ENCODE peak calls at places on chromosomes 6 and 20, in eight cellular contexts. A is IMR-90; O is LoVo; J is activated effector memory CD4-positive, alpha-beta T cell treated with Interleukin-2 at 50 U/mL for 16 hours; Y is hepatic stellate cell; H is NCI-H1436; U is GM20000; X is activated naive CD8-positive, alpha-beta T cell treated with anti-CD3 and anti-CD28 coated beads for 36 hours. D is an unnamed sample.
A peak's percentile ranks its signal among the peaks of the same experiment; 100 is the strongest.

GRCh38 chr6:122696853-122697252 is 82.7 kb upstream of the FABP7 start:
- DNase-seq in H (no peak), J (no peak), U (no peak), Y (no peak), X (no peak), A (peak; percentile 71), O (no peak), D (peak; percentile 15)

GRCh38 chr20:59636791-59637370 is 32.5 kb downstream of the PHACTR3 start:
- DNase-seq in J (no peak), A (no peak), Y (no peak), X (no peak), O (no peak), U (no peak), H (no peak), D (no peak)

GRCh38 chr6:13923527-13924145 is 1.1 kb upstream of the RNF182 start:
- DNase-seq in J (no peak), X (no peak), U (peak; percentile 16), H (no peak), O (no peak), A (peak; percentile 65), Y (peak; percentile 40), D (no peak)

GRCh38 chr6:42369568-42369967 is 82.2 kb downstream of the TRERF1 start:
- DNase-seq in A (no peak), H (no peak), Y (no peak), J (no peak), X (no peak), O (peak; percentile 27), U (peak; percentile 31), D (peak; percentile 33)

GRCh38 chr20:11919571-11919970 is 1.9 kb downstream of the BTBD3 start:
- DNase-seq in X (no peak), Y (no peak), A (no peak), O (no peak), H (no peak), U (no peak), J (no peak), D (no peak)

GRCh38 chr6:53805016-53805415 is 10.2 kb downstream of the LRRC1 start:
- DNase-seq in U (no peak), X (no peak), H (no peak), J (no peak), A (no peak), Y (no peak), O (no peak), D (no peak)

GRCh38 chr6:109008951-109009760 is 85.5 kb downstream of the SESN1 start:
- DNase-seq in H (peak; percentile 84), U (peak; percentile 87), X (peak; percentile 94), A (peak; percentile 82), O (peak; percentile 92), Y (peak; percentile 77), J (peak; percentile 89), D (peak; percentile 94)

GRCh38 chr6:8860671-8861070 is 425.3 kb upstream of the SLC35B3 start:
- DNase-seq in Y (no peak), U (no peak), J (no peak), O (no peak), A (no peak), H (no peak), X (no peak), D (no peak)

GRCh38 chr6:137892271-137892708 is 25.2 kb downstream of the TNFAIP3 start:
- DNase-seq in U (no peak), H (no peak), O (no peak), X (no peak), A (peak; percentile 87), J (no peak), Y (peak; percentile 53), D (no peak)

GRCh38 chr6:170076466-170077165 is 214.3 kb downstream of the DLL1 start:
- DNase-seq in U (no peak), O (no peak), Y (no peak), J (no peak), A (no peak), H (no peak), X (no peak), D (no peak)

GRCh38 chr6:39347201-39347600 is 24.7 kb upstream of the KCNK16 start:
- DNase-seq in J (no peak), X (no peak), U (no peak), A (no peak), O (no peak), Y (no peak), H (no peak), D (no peak)

GRCh38 chr20:33995053-33995816 is 1.5 kb downstream of the RALY start:
- DNase-seq in U (no peak), J (no peak), Y (peak; percentile 19), X (no peak), O (no peak), H (no peak), A (no peak), D (peak; percentile 45)

GRCh38 chr6:128743974-128744765 is 138.8 kb upstream of the LAMA2 start:
- DNase-seq in X (no peak), H (no peak), Y (no peak), J (no peak), A (no peak), O (no peak), U (no peak), D (no peak)

GRCh38 chr6:37303891-37304503 is 46.1 kb upstream of the TMEM217 start:
- DNase-seq in H (no peak), O (no peak), U (peak; percentile 38), J (no peak), A (peak; percentile 60), Y (peak; percentile 53), X (no peak), D (peak; percentile 35)

GRCh38 chr6:4888841-4889240 is 112.6 kb downstream of the CDYL start:
- DNase-seq in H (no peak), J (no peak), U (no peak), A (no peak), Y (no peak), X (no peak), O (no peak), D (no peak)

GRCh38 chr6:17588011-17588410 is 12.1 kb upstream of the FAM8A1 start:
- DNase-seq in H (no peak), X (no peak), O (no peak), U (no peak), A (no peak), J (no peak), Y (no peak), D (no peak)

GRCh38 chr6:165321555-165322145 is 12.2 kb upstream of the C6orf118 start:
- DNase-seq in O (no peak), U (no peak), H (no peak), A (no peak), X (no peak), J (no peak), Y (no peak), D (no peak)

GRCh38 chr6:144957236-144957937 is 672.3 kb downstream of the UTRN start:
- DNase-seq in Y (no peak), A (peak; percentile 84), J (no peak), O (no peak), U (no peak), H (no peak), X (no peak), D (no peak)

GRCh38 chr6:43120938-43121913 is 45.1 kb downstream of the PTK7 start:
- DNase-seq in Y (peak; percentile 82), A (peak; percentile 98), H (no peak), O (no peak), U (no peak), J (no peak), X (no peak), D (no peak)

GRCh38 chr6:18307006-18307405 is 42.7 kb upstream of the DEK start:
- DNase-seq in Y (peak; percentile 35), U (no peak), O (no peak), H (no peak), X (no peak), J (no peak), A (peak; percentile 48), D (no peak)

GRCh38 chr6:166045173-166045957 is 122.3 kb downstream of the TBXT start:
- DNase-seq in H (no peak), A (peak; percentile 34), X (no peak), O (no peak), J (no peak), Y (no peak), U (no peak), D (no peak)

GRCh38 chr20:62229667-62230066 is 8.7 kb upstream of the OSBPL2 start:
- DNase-seq in H (no peak), J (no peak), Y (no peak), O (no peak), U (no peak), A (no peak), X (no peak), D (no peak)

GRCh38 chr6:113813207-113813606 is 43.9 kb upstream of the MARCKS start:
- DNase-seq in H (no peak), O (no peak), J (no peak), A (peak; percentile 86), Y (peak; percentile 46), X (no peak), U (no peak), D (no peak)

GRCh38 chr20:20490673-20491072 is 122.8 kb downstream of the INSM1 start:
- DNase-seq in U (no peak), H (no peak), Y (no peak), O (no peak), A (no peak), X (no peak), J (no peak), D (no peak)

GRCh38 chr20:10508468-10509251 is 73.6 kb downstream of the SLX4IP start:
- DNase-seq in O (peak; percentile 40), H (no peak), Y (peak; percentile 54), X (no peak), U (no peak), J (no peak), A (peak; percentile 70), D (no peak)

GRCh38 chr6:13485923-13486557 is 1.4 kb downstream of the GFOD1 start:
- DNase-seq in A (peak; percentile 30), J (no peak), U (peak; percentile 78), Y (peak; percentile 55), O (peak; percentile 18), H (peak; percentile 26), X (peak; percentile 33), D (peak; percentile 74)

GRCh38 chr6:116011096-116011401 is 49.6 kb downstream of the FRK start:
- DNase-seq in O (peak; percentile 29), A (no peak), H (no peak), U (no peak), Y (no peak), J (no peak), X (no peak), D (no peak)

GRCh38 chr6:21733311-21733710 is 139.8 kb downstream of the SOX4 start:
- DNase-seq in U (no peak), H (no peak), Y (no peak), X (no peak), O (no peak), J (no peak), A (peak; percentile 37), D (no peak)

GRCh38 chr6:32954983-32955802 is 2.3 kb upstream of the HLA-DMA start:
- DNase-seq in J (no peak), U (no peak), Y (no peak), X (no peak), O (no peak), A (peak; percentile 13), H (no peak), D (no peak)

D was measured in HT-29.